ENCODE peak calls at places on chromosome 5, in seven cellular contexts. J is MM.1S, X is left ventricle myocardium inferior, A is GM23338, N is HFFc6, P is WERI-Rb-1, D is endothelial cell. C is an unnamed sample.

GRCh38 chr5:37991903-37992299 is 152.1 kb upstream of the GDNF start:
- DNase-seq in A (no peak), J (no peak), P (no peak), D (no peak), X (no peak), N (no peak), C (no peak)

GRCh38 chr5:35442916-35443639 is 174.6 kb upstream of the SPEF2 start:
- DNase-seq in N (no peak), D (no peak), P (no peak), J (no peak), X (no peak), A (peak), C (no peak)

GRCh38 chr5:1385395-1386273 is 40.7 kb upstream of the CLPTM1L start:
- DNase-seq in N (peak), A (peak), P (peak), X (peak), D (peak), J (peak), C (no peak)

GRCh38 chr5:105872569-105873270 is 1798.0 kb downstream of the EFNA5 start:
- DNase-seq in D (no peak), N (no peak), X (no peak), A (no peak), P (no peak), J (no peak), C (no peak)

GRCh38 chr5:72467421-72467820 is 39.8 kb downstream of the ZNF366 start:
- DNase-seq in N (no peak), P (no peak), D (no peak), X (no peak), J (no peak), A (no peak), C (no peak)

GRCh38 chr5:139131062-139131856 is 66.9 kb downstream of the SIL1 start:
- DNase-seq in D (no peak), N (peak), A (peak), X (peak), P (no peak), J (no peak), C (no peak)

GRCh38 chr5:59810041-59810440 is 83.5 kb downstream of the PDE4D start:
- DNase-seq in P (peak), N (peak), X (peak), A (peak), D (peak), J (peak), C (peak)

GRCh38 chr5:45454114-45454513 is 242.1 kb downstream of the HCN1 start:
- DNase-seq in A (peak), D (peak), P (peak), N (no peak), X (no peak), J (no peak), C (no peak)

GRCh38 chr5:177471610-177472356 is 1.7 kb downstream of the DBN1 start:
- DNase-seq in D (no peak), A (no peak), J (no peak), P (no peak), N (peak), X (peak), C (no peak)

GRCh38 chr5:111848374-111848914 is 91.5 kb upstream of the NREP start:
- DNase-seq in N (no peak), X (no peak), J (no peak), D (no peak), A (no peak), P (no peak), C (no peak)

GRCh38 chr5:110031402-110032140 is 341.8 kb downstream of the MAN2A1 start:
- DNase-seq in X (no peak), D (no peak), J (peak), P (no peak), A (no peak), N (no peak), C (no peak)

GRCh38 chr5:148687427-148687826 is 33.1 kb upstream of the HTR4 start:
- DNase-seq in P (peak), X (no peak), A (peak), N (peak), D (peak), J (peak), C (no peak)

GRCh38 chr5:32683125-32683524 is 28.0 kb upstream of the NPR3 start:
- DNase-seq in A (no peak), D (no peak), P (no peak), X (no peak), N (no peak), J (no peak), C (no peak)

GRCh38 chr5:31698667-31699066 is 59.7 kb downstream of the PDZD2 start:
- DNase-seq in X (no peak), P (no peak), J (no peak), N (no peak), D (no peak), A (no peak), C (no peak)

GRCh38 chr5:129541648-129542251 is 81.7 kb downstream of the ADAMTS19 start:
- DNase-seq in N (no peak), P (no peak), J (peak), X (no peak), D (no peak), A (peak), C (no peak)

GRCh38 chr5:36202521-36202961 is 39.2 kb downstream of the NADK2 start:
- DNase-seq in J (no peak), X (no peak), P (no peak), D (no peak), A (no peak), N (peak), C (no peak)

GRCh38 chr5:96967400-96967799 is 31.5 kb downstream of the LNPEP start:
- DNase-seq in J (no peak), P (no peak), X (no peak), A (no peak), N (no peak), D (no peak), C (no peak)

GRCh38 chr5:178069909-178070308 is 43.4 kb upstream of the N4BP3 start:
- DNase-seq in A (peak), N (peak), P (peak), D (peak), X (no peak), J (no peak), C (no peak)

GRCh38 chr5:176578391-176578808 is 29.3 kb downstream of the CDHR2 start:
- DNase-seq in J (peak), P (peak), D (peak), X (peak), N (peak), A (peak), C (no peak)

GRCh38 chr5:139995929-139996328 is 47.2 kb downstream of the NRG2 start:
- DNase-seq in X (no peak), N (no peak), D (no peak), J (no peak), P (no peak), A (no peak), C (no peak)

GRCh38 chr5:320524-321232 is 836 bp upstream of the AHRR start:
- DNase-seq in A (peak), X (no peak), N (no peak), J (no peak), D (no peak), P (no peak), C (peak)

GRCh38 chr5:122192883-122193496 is 63.6 kb downstream of the ZNF474 start:
- DNase-seq in N (peak), X (no peak), J (peak), A (peak), D (peak), P (peak), C (no peak)

GRCh38 chr5:56490971-56491468 is 257.9 kb upstream of the ANKRD55 start:
- DNase-seq in A (no peak), X (no peak), N (no peak), D (no peak), J (no peak), P (peak), C (no peak)

GRCh38 chr5:43851741-43852140 is 248.8 kb downstream of the NNT start:
- DNase-seq in D (no peak), P (no peak), N (no peak), J (no peak), X (no peak), A (no peak), C (no peak)

GRCh38 chr5:151094054-151094858 is 13.4 kb upstream of the TNIP1 start:
- DNase-seq in P (no peak), X (no peak), J (peak), N (no peak), D (no peak), A (no peak), C (no peak)

GRCh38 chr5:7494446-7495132 is 98.7 kb downstream of the ADCY2 start:
- DNase-seq in P (peak), D (no peak), J (no peak), A (no peak), N (no peak), X (no peak), C (no peak)

GRCh38 chr5:150671509-150672236 is 10.6 kb downstream of the MYOZ3 start:
- DNase-seq in X (no peak), N (no peak), A (peak), D (peak), P (no peak), J (no peak), C (peak)

GRCh38 chr5:57816108-57816507 is 333.5 kb upstream of the ACTBL2 start:
- DNase-seq in A (peak), X (no peak), J (no peak), P (no peak), N (peak), D (no peak), C (no peak)

GRCh38 chr5:14186132-14186830 is 43.1 kb downstream of the TRIO start:
- DNase-seq in X (no peak), P (no peak), J (no peak), N (peak), A (no peak), D (no peak), C (no peak)

GRCh38 chr5:164253764-164254163 is 748.3 kb downstream of the MAT2B start:
- DNase-seq in X (no peak), D (no peak), A (no peak), N (no peak), J (no peak), P (no peak), C (no peak)

GRCh38 chr5:114153833-114154232 is 208.0 kb upstream of the KCNN2 start:
- DNase-seq in J (no peak), N (no peak), D (no peak), P (no peak), A (no peak), X (no peak), C (no peak)

GRCh38 chr5:154896562-154896919 is 38.1 kb downstream of the CNOT8 start:
- DNase-seq in A (no peak), N (no peak), P (no peak), X (no peak), D (no peak), J (no peak), C (no peak)

GRCh38 chr5:1310118-1310517 is 15.2 kb upstream of the TERT start:
- DNase-seq in J (no peak), A (no peak), P (peak), N (no peak), D (no peak), X (no peak), C (peak)

GRCh38 chr5:42756630-42757601 is at the start of gene CCDC152:
- DNase-seq in J (no peak), P (no peak), A (peak), N (no peak), X (no peak), D (peak), C (no peak)

GRCh38 chr5:139012170-139012569 is 137.0 kb upstream of the LRRTM2 start:
- DNase-seq in D (no peak), N (no peak), J (no peak), P (no peak), X (no peak), A (peak), C (no peak)

GRCh38 chr5:77973253-77973609 is 197.1 kb upstream of the TBCA start:
- DNase-seq in X (no peak), N (no peak), D (peak), J (no peak), A (peak), P (no peak), C (no peak)

GRCh38 chr5:132883261-132883834 is 9.9 kb downstream of the LEAP2 start:
- DNase-seq in P (peak), A (peak), D (peak), N (peak), X (no peak), J (peak), C (no peak)

GRCh38 chr5:17252543-17252942 is 35.1 kb downstream of the BASP1 start:
- DNase-seq in A (no peak), N (no peak), P (no peak), J (no peak), X (no peak), D (no peak), C (no peak)

GRCh38 chr5:17243287-17244063 is 26.0 kb downstream of the BASP1 start:
- DNase-seq in D (no peak), X (no peak), J (no peak), P (no peak), N (no peak), A (no peak), C (no peak)

GRCh38 chr5:17248999-17249634 is 31.7 kb downstream of the BASP1 start:
- DNase-seq in X (no peak), J (no peak), A (no peak), N (peak), P (no peak), D (no peak), C (no peak)
- TF ChIP-seq CTCF in X (no peak), J (no peak), A (no peak), N (peak), P (no peak), D (no peak), C (peak)

GRCh38 chr5:69234457-69235268 is at the start of gene CDK7:
- DNase-seq in N (peak), P (peak), A (peak), J (peak), X (peak), D (peak), C (peak)
- TF ChIP-seq CTCF in N (no peak), P (no peak), A (no peak), J (no peak), X (no peak), D (no peak), C (no peak)

GRCh38 chr5:54195701-54196100 is 114.7 kb downstream of the ARL15 start:
- DNase-seq in J (no peak), N (no peak), A (no peak), D (no peak), P (no peak), X (no peak), C (no peak)
- TF ChIP-seq CTCF in J (no peak), N (no peak), A (no peak), D (no peak), P (no peak), X (no peak), C (no peak)

DNA sequence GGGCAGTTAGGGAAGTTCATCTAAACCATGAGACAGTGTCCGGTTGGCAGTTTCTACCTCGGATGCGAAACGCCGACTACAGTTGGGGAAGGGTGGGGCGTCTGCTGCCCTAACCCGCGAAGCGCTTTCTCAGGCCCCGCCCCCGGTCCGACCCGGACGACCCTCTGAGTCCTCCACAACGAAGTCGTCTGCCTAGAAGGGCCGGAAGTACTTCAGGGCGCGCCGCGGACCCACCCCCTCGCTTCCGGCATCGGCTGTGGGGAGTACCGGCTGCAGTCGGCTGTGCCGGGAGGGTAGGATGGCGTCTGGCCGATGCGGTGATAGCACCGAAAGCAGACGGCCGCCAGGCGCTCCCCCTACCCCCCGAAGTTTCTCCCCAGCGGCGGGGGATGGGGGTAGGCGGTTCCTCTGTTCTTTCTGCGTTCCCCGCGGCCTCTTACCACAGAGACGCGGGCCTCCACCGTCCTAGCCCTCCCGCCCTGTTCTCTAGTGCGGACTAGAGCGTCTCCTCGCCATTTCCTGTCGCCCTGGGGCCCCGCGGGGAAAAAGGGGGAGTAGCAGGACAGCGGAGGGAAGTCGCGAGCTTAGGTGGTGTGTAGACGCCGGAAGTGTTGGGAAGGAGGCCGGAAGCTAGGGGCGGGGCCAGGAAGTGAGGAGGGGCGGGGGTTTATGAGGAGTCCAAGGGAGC is at the start of gene TRIM41:
- DNase-seq in A (peak), X (peak), J (peak), N (peak), D (peak), P (peak), C (peak)
- TF ChIP-seq CTCF in A (no peak), X (peak), J (peak), N (peak), D (no peak), P (no peak), C (no peak)

GRCh38 chr5:168314735-168315411 is 23.4 kb downstream of the WWC1 start:
- DNase-seq in P (no peak), D (no peak), J (no peak), A (peak), N (peak), X (no peak), C (no peak)
- TF ChIP-seq CTCF in P (no peak), D (no peak), J (no peak), A (no peak), N (peak), X (no peak), C (no peak)

GRCh38 chr5:173395257-173395932 is 67.2 kb upstream of the STC2 start:
- DNase-seq in N (peak), X (no peak), P (no peak), J (no peak), A (peak), D (no peak), C (no peak)
- TF ChIP-seq CTCF in N (peak), X (peak), P (peak), J (no peak), A (peak), D (no peak), C (peak)

C was measured in osteocyte.